ENCODE peak calls at places on chromosomes 3 and 15, in six cellular contexts. P, Y, L, C, K and T are unnamed samples.

GRCh38 chr15:82881747-82882146 is 70.8 kb downstream of the HOMER2 start:
- DNase-seq in Y (no peak), C (no peak), K (no peak), L (no peak), P (no peak), T (no peak)

GRCh38 chr3:94811836-94812235 is 749.0 kb downstream of the NSUN3 start:
- DNase-seq in P (no peak), K (no peak), L (no peak), Y (no peak), C (no peak), T (no peak)

GRCh38 chr3:67635257-67635656 is 19.2 kb downstream of the SUCLG2 start:
- DNase-seq in P (no peak), L (no peak), K (no peak), Y (no peak), C (no peak), T (no peak)

GRCh38 chr3:13336592-13336991 is 83.5 kb downstream of the NUP210 start:
- DNase-seq in L (no peak), K (no peak), P (no peak), C (no peak), Y (no peak), T (no peak)

GRCh38 chr3:158683216-158683975 is 10.9 kb upstream of the LXN start:
- DNase-seq in L (no peak), C (no peak), K (no peak), P (no peak), Y (no peak), T (no peak)

GRCh38 chr15:80996247-80996646 is 4.5 kb upstream of the TLNRD1 start:
- DNase-seq in K (no peak), C (no peak), Y (no peak), P (no peak), L (no peak), T (no peak)

GRCh38 chr15:65762914-65763787 is 28.9 kb downstream of the DENND4A start:
- DNase-seq in Y (no peak), P (no peak), K (no peak), L (no peak), C (no peak), T (no peak)

GRCh38 chr15:85794598-85795319 is at the start of gene KLHL25:
- DNase-seq in P (peak), L (peak), K (peak), C (peak), Y (peak), T (peak)

GRCh38 chr15:50353999-50354837 is 780 bp downstream of the GABPB1 start:
- DNase-seq in C (no peak), K (peak), Y (peak), P (peak), L (peak), T (peak)

GRCh38 chr3:50428007-50428633 is 68.8 kb upstream of the TMEM115 start:
- DNase-seq in Y (no peak), K (no peak), P (no peak), C (no peak), L (no peak), T (no peak)

GRCh38 chr15:87929835-87930234 is 326.7 kb downstream of the NTRK3 start:
- DNase-seq in P (no peak), C (no peak), L (no peak), Y (no peak), K (no peak), T (no peak)

GRCh38 chr3:94285874-94286273 is 223.0 kb downstream of the NSUN3 start:
- DNase-seq in K (no peak), Y (no peak), C (peak), P (no peak), L (no peak), T (no peak)

GRCh38 chr15:89149501-89150101 is 61.3 kb downstream of the ABHD2 start:
- DNase-seq in L (no peak), P (no peak), K (no peak), C (no peak), Y (no peak), T (no peak)

GRCh38 chr15:57427367-57427821 is 51.1 kb downstream of the CGNL1 start:
- DNase-seq in K (no peak), C (no peak), L (no peak), Y (no peak), P (no peak), T (no peak)

GRCh38 chr3:165839296-165840076 is 2.3 kb upstream of the BCHE start:
- DNase-seq in Y (no peak), L (no peak), C (no peak), K (no peak), P (no peak), T (no peak)

GRCh38 chr15:92009162-92009561 is 155.7 kb downstream of the SLCO3A1 start:
- DNase-seq in P (no peak), K (no peak), L (no peak), Y (no peak), C (no peak), T (no peak)

GRCh38 chr15:89332446-89332845 is 2.2 kb downstream of the POLG start:
- DNase-seq in C (no peak), Y (peak), K (no peak), L (no peak), P (no peak), T (no peak)

GRCh38 chr15:52466134-52466701 is 62.5 kb downstream of the MYO5A start:
- DNase-seq in K (no peak), Y (peak), L (no peak), P (no peak), C (no peak), T (peak)

GRCh38 chr3:28210968-28211713 is 30.3 kb upstream of the CMC1 start:
- DNase-seq in K (no peak), P (no peak), C (no peak), Y (no peak), L (no peak), T (no peak)

GRCh38 chr15:25715536-25716413 is 147.4 kb downstream of the ATP10A start:
- DNase-seq in C (no peak), Y (no peak), K (no peak), L (no peak), P (no peak), T (no peak)

GRCh38 chr3:10017636-10018292 is 8.5 kb upstream of the FANCD2 start:
- DNase-seq in K (no peak), L (no peak), Y (no peak), P (no peak), C (no peak), T (no peak)

GRCh38 chr15:85832389-85832788 is 37.7 kb upstream of the KLHL25 start:
- DNase-seq in L (no peak), P (no peak), Y (no peak), K (no peak), C (no peak), T (no peak)

GRCh38 chr15:34360298-34360697 is 6.7 kb downstream of the LPCAT4 start:
- DNase-seq in P (no peak), K (no peak), C (no peak), L (no peak), Y (no peak), T (no peak)